ENCODE peak calls at places on chromosome 7, in six cellular contexts. O is GM12892, Z is GM12865, F is BJ, C is NCI-H1105 treated with DMSO at 0.1 percent for 48 hours, R is LoVo. L is an unnamed sample.

GRCh38 chr7:66921918-66922486 is 977 bp downstream of the TMEM248 start:
- DNase-seq in O (no peak), Z (peak), F (no peak), C (no peak), R (no peak), L (no peak)

GRCh38 chr7:157727964-157728615 is 391.3 kb downstream of the DNAJB6 start:
- DNase-seq in O (no peak), Z (no peak), F (no peak), C (no peak), R (no peak), L (no peak)

GRCh38 chr7:5226921-5227785 is 37.1 kb downstream of the WIPI2 start:
- DNase-seq in O (no peak), Z (no peak), F (no peak), C (no peak), R (no peak), L (no peak)

GRCh38 chr7:100585511-100586265 is at the start of gene LRCH4:
- DNase-seq in O (peak), Z (peak), F (no peak), C (peak), R (peak), L (no peak)

GRCh38 chr7:122188785-122189184 is 44.7 kb upstream of the AASS start:
- DNase-seq in O (no peak), Z (no peak), F (no peak), C (no peak), R (no peak), L (no peak)

GRCh38 chr7:91876391-91877133 is 3.9 kb downstream of the MTERF1 start:
- DNase-seq in O (no peak), Z (no peak), F (no peak), C (no peak), R (no peak), L (no peak)

GRCh38 chr7:2796358-2797352 is 47.5 kb downstream of the GNA12 start:
- DNase-seq in O (no peak), Z (no peak), F (no peak), C (no peak), R (no peak), L (no peak)

GRCh38 chr7:27850531-27850930 is 110.6 kb downstream of the TAX1BP1 start:
- DNase-seq in O (no peak), Z (no peak), F (no peak), C (no peak), R (no peak), L (no peak)

GRCh38 chr7:111531993-111532392 is 30.3 kb downstream of the IMMP2L start:
- DNase-seq in O (no peak), Z (no peak), F (no peak), C (no peak), R (no peak), L (no peak)

GRCh38 chr7:375491-375821 is 85.5 kb downstream of the FOXL3 start:
- DNase-seq in O (no peak), Z (no peak), F (no peak), C (no peak), R (no peak), L (no peak)

GRCh38 chr7:90298145-90299038 is 22.7 kb downstream of the FAM237B start:
- DNase-seq in O (no peak), Z (peak), F (peak), C (peak), R (peak), L (no peak)

GRCh38 chr7:44561962-44562621 is 11.6 kb downstream of the DDX56 start:
- DNase-seq in O (no peak), Z (no peak), F (no peak), C (no peak), R (peak), L (no peak)

GRCh38 chr7:123687161-123687560 is 31.5 kb downstream of the LMOD2 start:
- DNase-seq in O (no peak), Z (no peak), F (no peak), C (no peak), R (no peak), L (no peak)

GRCh38 chr7:150754950-150755349 is 17.7 kb downstream of the GIMAP5 start:
- DNase-seq in O (no peak), Z (no peak), F (no peak), C (no peak), R (no peak), L (no peak)

GRCh38 chr7:4713183-4713784 is 31.2 kb downstream of the FOXK1 start:
- DNase-seq in O (peak), Z (peak), F (peak), C (no peak), R (no peak), L (no peak)

GRCh38 chr7:329691-330281 is 39.8 kb downstream of the FOXL3 start:
- DNase-seq in O (no peak), Z (no peak), F (no peak), C (no peak), R (peak), L (no peak)

GRCh38 chr7:122584852-122585251 is 114.1 kb downstream of the RNF133 start:
- DNase-seq in O (no peak), Z (no peak), F (no peak), C (no peak), R (no peak), L (no peak)

GRCh38 chr7:5643280-5643679 is 138.2 kb downstream of the RNF216 start:
- DNase-seq in O (no peak), Z (no peak), F (no peak), C (no peak), R (no peak), L (no peak)

GRCh38 chr7:106041140-106041717 is 70.9 kb downstream of the SYPL1 start:
- DNase-seq in O (no peak), Z (peak), F (no peak), C (peak), R (peak), L (no peak)

GRCh38 chr7:2647594-2648172 is 15.9 kb downstream of the TTYH3 start:
- DNase-seq in O (no peak), Z (no peak), F (no peak), C (no peak), R (no peak), L (no peak)

GRCh38 chr7:101832681-101833375 is 15.4 kb downstream of the CUX1 start:
- DNase-seq in O (no peak), Z (no peak), F (no peak), C (no peak), R (no peak), L (no peak)

GRCh38 chr7:95578299-95578855 is 17.9 kb downstream of the PDK4 start:
- DNase-seq in O (no peak), Z (no peak), F (no peak), C (peak), R (no peak), L (no peak)

GRCh38 chr7:20236790-20237189 is 19.6 kb upstream of the MACC1 start:
- DNase-seq in O (no peak), Z (no peak), F (no peak), C (no peak), R (no peak), L (no peak)

GRCh38 chr7:137328389-137329120 is 15.0 kb downstream of the PTN start:
- DNase-seq in O (no peak), Z (no peak), F (no peak), C (no peak), R (no peak), L (no peak)

GRCh38 chr7:3065724-3066143 is 22.1 kb upstream of the CARD11 start:
- DNase-seq in O (peak), Z (peak), F (no peak), C (no peak), R (no peak), L (no peak)

GRCh38 chr7:36512607-36513006 is 122.9 kb downstream of the ANLN start:
- DNase-seq in O (no peak), Z (no peak), F (no peak), C (no peak), R (no peak), L (no peak)

GRCh38 chr7:39582536-39582935 is 16.3 kb downstream of the YAE1 start:
- DNase-seq in O (no peak), Z (no peak), F (no peak), C (no peak), R (no peak), L (no peak)

GRCh38 chr7:100642534-100642907 is 1.2 kb upstream of the TFR2 start:
- DNase-seq in O (peak), Z (peak), F (no peak), C (no peak), R (no peak), L (peak)

GRCh38 chr7:131898418-131898817 is 342.0 kb upstream of the PODXL start:
- DNase-seq in O (no peak), Z (no peak), F (no peak), C (no peak), R (no peak), L (no peak)